ENCODE peak calls at places on chromosomes 3 and 15, in seven cellular contexts. S is CD4-positive, alpha-beta T cell; Q is left colon; B is upper lobe of right lung; Y is activated naive CD8-positive, alpha-beta T cell treated with anti-CD3 and anti-CD28 coated beads, Interleukin-2, amount 10 ng/mL, durations not matched to agents 7 days and 5 days; G is heart left ventricle; Z is body of pancreas. C is an unnamed sample.
A peak's percentile ranks its signal among the peaks of the same experiment; 100 is the strongest.

GRCh38 chr3:41190509-41191284 is 8.6 kb upstream of the CTNNB1 start:
- ATAC-seq in S (no peak), Q (no peak), B (peak; percentile 45), Y (no peak), G (no peak), Z (no peak), C (no peak)

GRCh38 chr3:39193391-39193790 is 996 bp upstream of the XIRP1 start:
- ATAC-seq in S (no peak), Q (no peak), B (no peak), Y (no peak), G (peak; percentile 43), Z (no peak), C (no peak)

GRCh38 chr3:68909719-68910118 is 22.6 kb downstream of the TAFA4 start:
- ATAC-seq in S (no peak), Q (no peak), B (no peak), Y (no peak), G (no peak), Z (no peak), C (no peak)

GRCh38 chr3:152087153-152087552 is 181.6 kb upstream of the MBNL1 start:
- ATAC-seq in S (no peak), Q (no peak), B (no peak), Y (no peak), G (no peak), Z (no peak), C (no peak)

GRCh38 chr15:49898097-49898496 is 220.9 kb downstream of the ATP8B4 start:
- ATAC-seq in S (no peak), Q (no peak), B (no peak), Y (no peak), G (no peak), Z (no peak), C (no peak)

GRCh38 chr3:193970773-193971206 is 165.2 kb upstream of the HES1 start:
- ATAC-seq in S (no peak), Q (peak; percentile 59), B (no peak), Y (no peak), G (no peak), Z (no peak), C (no peak)

GRCh38 chr3:119469378-119470189 is 821 bp downstream of the POGLUT1 start:
- ATAC-seq in S (peak; percentile 20), Q (peak; percentile 12), B (no peak), Y (peak; percentile 44), G (peak; percentile 13), Z (no peak), C (no peak)

GRCh38 chr15:38216763-38217162 is 35.9 kb upstream of the SPRED1 start:
- ATAC-seq in S (no peak), Q (no peak), B (no peak), Y (no peak), G (no peak), Z (no peak), C (no peak)

GRCh38 chr3:175518459-175518858 is 659.3 kb downstream of the NAALADL2 start:
- ATAC-seq in S (no peak), Q (no peak), B (no peak), Y (no peak), G (no peak), Z (no peak), C (no peak)

GRCh38 chr3:100402150-100402706 is 889 bp downstream of the LNP1 start:
- ATAC-seq in S (no peak), Q (no peak), B (no peak), Y (no peak), G (no peak), Z (no peak), C (no peak)

GRCh38 chr15:88391700-88392099 is 75.5 kb downstream of the MRPL46 start:
- ATAC-seq in S (no peak), Q (no peak), B (no peak), Y (no peak), G (no peak), Z (no peak), C (peak; percentile 84)

GRCh38 chr3:136042608-136043221 is 77.2 kb downstream of the PPP2R3A start:
- ATAC-seq in S (no peak), Q (peak; percentile 45), B (peak; percentile 50), Y (no peak), G (peak; percentile 47), Z (no peak), C (no peak)